ENCODE peak calls at places on chromosomes 4 and X, in seven cellular contexts. V, Z, R, E, G, A and D are unnamed samples. For H3K36me3, the result is how much of the 10 kb centered on the place peaks cover.

GRCh38 chrX:8548446-8548845 is 83.8 kb downstream of the VCX3B start:
- DNase-seq in V (peak), Z (no peak), R (no peak), E (no peak), G (no peak), A (no peak), D (no peak)

GRCh38 chrX:129678176-129678880 is 23.6 kb upstream of the APLN start:
- DNase-seq in V (no peak), Z (peak), R (no peak), E (peak), G (peak), A (peak), D (peak)

GRCh38 chrX:23902419-23902818 is 5.3 kb downstream of the APOO start:
- DNase-seq in V (peak), Z (no peak), R (no peak), E (no peak), G (no peak), A (no peak), D (no peak)

GRCh38 chr4:123561525-123561924 is 164.9 kb downstream of the SPRY1 start:
- DNase-seq in V (no peak), Z (no peak), R (no peak), E (no peak), G (no peak), A (no peak), D (no peak)

GRCh38 chrX:18390941-18391538 is 34.4 kb upstream of the CDKL5 start:
- DNase-seq in V (peak), Z (peak), R (peak), E (peak), G (peak), A (peak), D (peak)

GRCh38 chr4:100189820-100190642 is at the start of gene DDIT4L:
- DNase-seq in V (peak), Z (peak), R (peak), E (no peak), G (no peak), A (peak), D (peak)

GRCh38 chr4:16264798-16265197 is 38.5 kb upstream of the TAPT1 start:
- DNase-seq in V (peak), Z (no peak), R (no peak), E (no peak), G (no peak), A (no peak), D (no peak)

GRCh38 chrX:10755477-10756334 is 135.3 kb upstream of the MID1 start:
- DNase-seq in V (peak), Z (no peak), R (peak), E (no peak), G (no peak), A (peak), D (peak)

GRCh38 chr4:85658766-85659439 is 184.0 kb downstream of the ARHGAP24 start:
- DNase-seq in V (no peak), Z (no peak), R (no peak), E (no peak), G (no peak), A (no peak), D (no peak)

GRCh38 chr4:70660106-70660505 is 6.2 kb downstream of the JCHAIN start:
- DNase-seq in V (no peak), Z (no peak), R (no peak), E (no peak), G (no peak), A (no peak), D (no peak)

GRCh38 chr4:185341841-185342240 is 53.9 kb downstream of the LRP2BP start:
- DNase-seq in V (no peak), Z (no peak), R (no peak), E (no peak), G (no peak), A (no peak), D (no peak)

GRCh38 chrX:134936542-134936941 is 54.2 kb upstream of the SMIM10 start:
- DNase-seq in V (peak), Z (no peak), R (no peak), E (no peak), G (no peak), A (no peak), D (no peak)

GRCh38 chrX:40418413-40419195 is 162.2 kb upstream of the ATP6AP2 start:
- DNase-seq in V (peak), Z (no peak), R (no peak), E (no peak), G (no peak), A (no peak), D (no peak)

GRCh38 chrX:13287816-13288215 is 32.0 kb downstream of the ATXN3L start:
- DNase-seq in V (peak), Z (no peak), R (no peak), E (no peak), G (no peak), A (no peak), D (no peak)

GRCh38 chr4:150381671-150382427 is 200.1 kb upstream of the MAB21L2 start:
- DNase-seq in V (peak), Z (no peak), R (no peak), E (no peak), G (no peak), A (no peak), D (no peak)

GRCh38 chr4:26124753-26125236 is 196.0 kb upstream of the RBPJ start:
- DNase-seq in V (no peak), Z (no peak), R (no peak), E (no peak), G (no peak), A (no peak), D (no peak)

GRCh38 chr4:92305878-92306520 is 2.2 kb downstream of the GRID2 start:
- DNase-seq in V (no peak), Z (no peak), R (peak), E (no peak), G (no peak), A (peak), D (no peak)

GRCh38 chr4:92825186-92825715 is 521.5 kb downstream of the GRID2 start:
- DNase-seq in V (no peak), Z (no peak), R (no peak), E (no peak), G (no peak), A (no peak), D (no peak)

GRCh38 chrX:37830371-37830770 is 17.0 kb downstream of the DYNLT3 start:
- DNase-seq in V (no peak), Z (no peak), R (no peak), E (no peak), G (no peak), A (no peak), D (no peak)

GRCh38 chr4:13036841-13037240 is 447.3 kb downstream of the RAB28 start:
- DNase-seq in V (no peak), Z (no peak), R (no peak), E (no peak), G (no peak), A (no peak), D (no peak)

GRCh38 chr4:139901516-139902327 is 236.1 kb downstream of the MGST2 start:
- DNase-seq in V (no peak), Z (no peak), R (no peak), E (no peak), G (no peak), A (no peak), D (no peak)

GRCh38 chr4:57119054-57119651 is 9.0 kb upstream of the IGFBP7 start:
- DNase-seq in V (peak), Z (peak), R (no peak), E (no peak), G (no peak), A (peak), D (no peak)

GRCh38 chr4:181957088-181957487 is 286.1 kb upstream of the TENM3 start:
- DNase-seq in V (peak), Z (no peak), R (no peak), E (no peak), G (no peak), A (no peak), D (peak)

GRCh38 chr4:13267091-13267490 is 217.0 kb downstream of the RAB28 start:
- DNase-seq in V (peak), Z (no peak), R (no peak), E (no peak), G (no peak), A (no peak), D (no peak)

GRCh38 chrX:13432376-13432775 is 112.5 kb upstream of the ATXN3L start:
- DNase-seq in V (peak), Z (no peak), R (no peak), E (no peak), G (no peak), A (peak), D (no peak)

GRCh38 chr4:23788460-23788859 is 101.4 kb downstream of the PPARGC1A start:
- DNase-seq in V (peak), Z (no peak), R (no peak), E (no peak), G (no peak), A (no peak), D (peak)

GRCh38 chr4:25578431-25578830 is 77.2 kb upstream of the SLC34A2 start:
- DNase-seq in V (no peak), Z (no peak), R (no peak), E (no peak), G (no peak), A (no peak), D (no peak)

GRCh38 chr4:148431401-148431800 is 10.8 kb downstream of the NR3C2 start:
- DNase-seq in V (no peak), Z (no peak), R (no peak), E (no peak), G (no peak), A (no peak), D (no peak)

GRCh38 chr4:149498246-149498645 is 317.4 kb downstream of the IQCM start:
- DNase-seq in V (no peak), Z (no peak), R (no peak), E (no peak), G (no peak), A (no peak), D (no peak)

GRCh38 chr4:153521467-153521866 is 55.3 kb downstream of the TMEM131L start:
- DNase-seq in V (no peak), Z (no peak), R (no peak), E (no peak), G (no peak), A (no peak), D (no peak)
- H3K36me3 ChIP-seq in V (under half), Z (under half), R (under half), E (under half), G (under half), A (under half), D (under half)

DNA sequence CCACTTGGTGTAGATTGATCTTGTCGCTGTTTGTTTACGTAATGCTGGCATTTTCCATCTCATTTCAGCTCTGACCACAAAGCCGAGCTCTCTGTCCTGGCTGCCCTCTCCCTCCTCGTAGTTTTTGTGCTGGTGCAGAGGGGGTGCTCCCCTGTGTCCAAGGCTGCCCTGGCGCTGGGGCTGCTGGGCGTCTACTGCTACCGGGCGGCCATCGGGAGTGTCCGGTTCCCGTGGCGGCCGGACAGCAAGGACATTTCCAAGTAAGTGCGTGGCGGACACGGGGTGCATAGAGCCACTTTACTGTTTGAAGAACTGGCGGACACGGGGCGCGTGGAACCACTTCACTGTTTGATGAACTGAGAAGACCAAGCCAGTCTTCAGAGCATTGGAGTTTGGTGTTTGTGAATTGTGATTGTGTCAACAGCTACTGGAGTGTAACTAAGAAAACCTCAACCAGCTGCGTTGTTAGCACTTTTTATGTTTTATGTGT is 28.0 kb downstream of the PIGG start:
- DNase-seq in V (no peak), Z (no peak), R (no peak), E (no peak), G (no peak), A (no peak), D (no peak)
- H3K36me3 ChIP-seq in V (under half), Z (under half), R (half or more), E (under half), G (half or more), A (under half), D (under half)

GRCh38 chr4:186644316-186644638 is 79.4 kb downstream of the FAT1 start:
- DNase-seq in V (no peak), Z (no peak), R (no peak), E (no peak), G (no peak), A (no peak), D (no peak)
- H3K36me3 ChIP-seq in V (under half), Z (under half), R (under half), E (under half), G (under half), A (under half), D (under half)

GRCh38 chr4:75786526-75786925 is 62.1 kb downstream of the USO1 start:
- DNase-seq in V (no peak), Z (no peak), R (no peak), E (no peak), G (no peak), A (no peak), D (no peak)
- H3K36me3 ChIP-seq in V (under half), Z (under half), R (half or more), E (under half), G (under half), A (under half), D (under half)

GRCh38 chr4:5632043-5632440 is 76.3 kb downstream of the EVC2 start:
- DNase-seq in V (no peak), Z (no peak), R (no peak), E (no peak), G (no peak), A (no peak), D (no peak)

GRCh38 chr4:5629542-5629941 is 78.8 kb downstream of the EVC2 start:
- DNase-seq in V (no peak), Z (no peak), R (no peak), E (no peak), G (no peak), A (no peak), D (no peak)

GRCh38 chr4:5635826-5636196 is 72.5 kb downstream of the EVC2 start:
- DNase-seq in V (peak), Z (no peak), R (no peak), E (no peak), G (no peak), A (no peak), D (no peak)

GRCh38 chr4:5632571-5632970 is 75.8 kb downstream of the EVC2 start:
- DNase-seq in V (no peak), Z (no peak), R (no peak), E (no peak), G (no peak), A (no peak), D (no peak)

GRCh38 chr4:5631352-5632042 is 76.9 kb downstream of the EVC2 start:
- DNase-seq in V (no peak), Z (no peak), R (no peak), E (no peak), G (no peak), A (peak), D (no peak)
- H3K36me3 ChIP-seq in V (under half), Z (under half), R (under half), E (under half), G (under half), A (under half), D (under half)

DNA sequence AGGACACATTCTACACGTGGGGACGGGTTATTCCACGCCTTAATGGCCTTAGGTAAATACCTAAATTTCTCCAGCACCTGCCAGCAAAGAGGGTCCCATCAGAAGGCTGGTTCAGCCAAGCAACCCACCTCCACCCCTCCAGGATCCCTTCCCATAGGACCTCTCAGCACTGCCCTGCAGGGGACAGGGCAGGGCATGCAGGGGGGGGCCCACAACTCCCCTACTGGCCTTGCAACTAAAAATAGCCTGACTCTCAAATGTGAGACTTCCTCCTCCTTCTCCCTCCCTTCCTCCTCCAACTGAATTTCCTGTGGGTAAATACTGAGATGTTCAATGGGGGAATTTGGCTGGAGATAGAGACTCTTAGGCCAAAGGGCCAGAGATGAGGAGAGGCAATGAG is 6.3 kb downstream of the LAS1L start:
- DNase-seq in V (no peak), Z (no peak), R (no peak), E (no peak), G (no peak), A (no peak), D (no peak)
- H3K36me3 ChIP-seq in V (under half), Z (under half), R (under half), E (under half), G (under half), A (under half), D (under half)

GRCh38 chrX:116285506-116285905 is 115.0 kb downstream of the AGTR2 start:
- DNase-seq in V (peak), Z (no peak), R (no peak), E (no peak), G (no peak), A (no peak), D (no peak)

GRCh38 chrX:116277391-116277790 is 106.8 kb downstream of the AGTR2 start:
- DNase-seq in V (no peak), Z (no peak), R (no peak), E (no peak), G (no peak), A (no peak), D (no peak)

GRCh38 chrX:116278819-116279218 is 108.3 kb downstream of the AGTR2 start:
- DNase-seq in V (no peak), Z (no peak), R (no peak), E (no peak), G (no peak), A (no peak), D (no peak)

GRCh38 chrX:116284383-116284782 is 113.8 kb downstream of the AGTR2 start:
- DNase-seq in V (no peak), Z (no peak), R (no peak), E (no peak), G (no peak), A (no peak), D (no peak)

DNA sequence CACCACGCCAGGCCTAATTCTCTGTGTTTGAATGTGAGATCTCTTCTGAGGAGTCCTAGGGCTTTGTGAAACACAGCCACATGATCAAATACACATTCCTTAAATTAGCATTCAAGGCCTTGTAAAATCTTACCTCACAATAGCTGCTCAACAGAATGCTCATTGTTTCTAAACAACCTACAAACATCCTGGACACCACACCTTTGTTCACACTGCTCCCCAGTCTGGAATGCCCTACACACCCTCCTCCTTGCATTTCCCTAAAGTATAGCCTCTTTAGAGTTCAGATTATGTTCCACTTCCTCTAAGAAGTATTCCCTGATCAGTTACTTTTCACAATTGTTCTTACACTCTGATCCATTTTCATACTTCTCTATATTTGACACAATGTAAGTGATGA is 110.6 kb downstream of the AGTR2 start:
- DNase-seq in V (no peak), Z (peak), R (no peak), E (no peak), G (no peak), A (no peak), D (no peak)
- H3K36me3 ChIP-seq in V (under half), Z (under half), R (under half), E (under half), G (under half), A (under half), D (under half)

GRCh38 chr4:2637956-2638552 is 101.6 kb downstream of the FAM193A start:
- DNase-seq in V (no peak), Z (no peak), R (no peak), E (no peak), G (no peak), A (no peak), D (no peak)

GRCh38 chr4:2638730-2639129 is 102.3 kb downstream of the FAM193A start:
- DNase-seq in V (no peak), Z (no peak), R (no peak), E (no peak), G (no peak), A (no peak), D (no peak)

GRCh38 chr4:2630556-2631273 is 94.3 kb downstream of the FAM193A start:
- DNase-seq in V (no peak), Z (no peak), R (peak), E (no peak), G (no peak), A (no peak), D (no peak)

GRCh38 chr4:2636331-2636730 is 99.9 kb downstream of the FAM193A start:
- DNase-seq in V (no peak), Z (no peak), R (no peak), E (no peak), G (no peak), A (no peak), D (no peak)

DNA sequence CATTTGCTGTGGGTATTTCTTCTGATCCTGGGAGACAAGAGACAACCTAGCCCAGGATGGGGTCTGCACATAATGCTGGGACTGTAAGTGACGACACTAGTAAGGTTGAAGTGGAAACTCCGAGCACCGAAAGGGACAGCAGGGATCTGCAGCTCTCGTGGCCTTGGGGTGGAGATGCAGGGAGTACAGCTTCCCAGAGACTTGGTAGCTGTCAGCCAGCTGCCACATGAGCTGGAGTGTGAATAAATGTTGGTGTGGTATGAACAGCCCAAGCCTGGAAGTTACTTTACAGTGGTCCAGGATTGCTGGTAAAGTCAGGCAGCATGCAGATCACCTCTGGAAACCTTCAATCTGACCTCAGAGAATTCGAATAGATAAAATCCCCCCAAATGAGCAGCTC is 97.6 kb downstream of the FAM193A start:
- DNase-seq in V (no peak), Z (no peak), R (no peak), E (no peak), G (no peak), A (peak), D (no peak)
- H3K36me3 ChIP-seq in V (under half), Z (under half), R (half or more), E (under half), G (half or more), A (under half), D (under half)

GRCh38 chr4:42610941-42611340 is 46.0 kb downstream of the ATP8A1 start:
- DNase-seq in V (no peak), Z (no peak), R (peak), E (no peak), G (no peak), A (no peak), D (no peak)

GRCh38 chr4:42607011-42607726 is 49.7 kb downstream of the ATP8A1 start:
- DNase-seq in V (no peak), Z (no peak), R (no peak), E (no peak), G (no peak), A (no peak), D (no peak)

GRCh38 chr4:42608551-42608950 is 48.4 kb downstream of the ATP8A1 start:
- DNase-seq in V (peak), Z (no peak), R (no peak), E (no peak), G (no peak), A (no peak), D (no peak)

GRCh38 chr4:42605264-42605663 is 51.6 kb downstream of the ATP8A1 start:
- DNase-seq in V (no peak), Z (no peak), R (no peak), E (no peak), G (no peak), A (no peak), D (no peak)

GRCh38 chr4:42609051-42609450 is 47.9 kb downstream of the ATP8A1 start:
- DNase-seq in V (no peak), Z (no peak), R (no peak), E (no peak), G (no peak), A (no peak), D (no peak)
- H3K36me3 ChIP-seq in V (under half), Z (under half), R (under half), E (under half), G (under half), A (under half), D (under half)

GRCh38 chr4:2652415-2653155 is 103.6 kb downstream of the TNIP2 start:
- DNase-seq in V (no peak), Z (no peak), R (no peak), E (no peak), G (no peak), A (peak), D (no peak)
- H3K36me3 ChIP-seq in V (under half), Z (under half), R (half or more), E (under half), G (under half), A (under half), D (under half)